ENCODE peak calls at places on chromosomes 1 and 21, in eight cellular contexts. A is astrocyte of the spinal cord; M is IMR-90; W is tibial artery; D is lung; S is dorsolateral prefrontal cortex; V is A549; T is CD8-positive, alpha-beta T cell. Z is an unnamed sample.

GRCh38 chr1:164958995-164959788 is 397.3 kb downstream of the LMX1A start:
- DNase-seq in M (no peak), D (no peak), T (no peak), S (no peak), A (no peak), V (no peak), W (no peak), Z (no peak)

GRCh38 chr1:201229771-201230635 is 39.4 kb downstream of the IGFN1 start:
- DNase-seq in W (no peak), M (peak), T (no peak), A (peak), D (no peak), S (no peak), V (no peak), Z (no peak)

GRCh38 chr1:64848136-64848535 is 103.3 kb downstream of the RAVER2 start:
- DNase-seq in V (no peak), T (no peak), W (no peak), M (no peak), S (no peak), A (no peak), D (no peak), Z (no peak)

GRCh38 chr1:10253755-10254154 is 43.4 kb downstream of the KIF1B start:
- DNase-seq in M (peak), S (no peak), T (no peak), W (peak), V (peak), D (peak), A (peak), Z (no peak)

GRCh38 chr1:7390604-7391000 is 380.5 kb upstream of the VAMP3 start:
- DNase-seq in S (no peak), V (no peak), W (no peak), D (peak), M (no peak), A (no peak), T (no peak), Z (peak)

GRCh38 chr21:43805275-43805800 is 16.0 kb downstream of the RRP1 start:
- DNase-seq in A (no peak), M (no peak), S (no peak), T (no peak), W (no peak), V (no peak), D (no peak), Z (no peak)

GRCh38 chr1:1069711-1070676 is 4.1 kb downstream of the RNF223 start:
- DNase-seq in T (no peak), V (no peak), M (peak), W (no peak), S (no peak), A (no peak), D (no peak), Z (no peak)

GRCh38 chr1:87146538-87146937 is 182.1 kb upstream of the LMO4 start:
- DNase-seq in T (no peak), V (no peak), W (no peak), A (no peak), M (no peak), S (no peak), D (no peak), Z (no peak)

GRCh38 chr1:203379831-203380230 is 28.9 kb upstream of the FMOD start:
- DNase-seq in D (no peak), W (no peak), A (no peak), V (no peak), M (no peak), T (no peak), S (no peak), Z (no peak)

GRCh38 chr1:11013160-11013531 is 692 bp downstream of the TARDBP start:
- DNase-seq in D (no peak), W (no peak), S (no peak), T (no peak), A (no peak), V (peak), M (peak), Z (no peak)

GRCh38 chr21:41845310-41846032 is 33.7 kb downstream of the PRDM15 start:
- DNase-seq in A (peak), V (no peak), T (no peak), W (no peak), S (no peak), D (no peak), M (peak), Z (no peak)

GRCh38 chr21:29434081-29434480 is 135.4 kb downstream of the BACH1 start:
- DNase-seq in S (no peak), W (no peak), V (no peak), D (no peak), M (no peak), T (no peak), A (peak), Z (no peak)

GRCh38 chr1:24928631-24929090 is 1.4 kb downstream of the RUNX3 start:
- DNase-seq in W (no peak), A (no peak), S (no peak), V (no peak), T (peak), D (no peak), M (no peak), Z (no peak)

GRCh38 chr1:109864063-109864822 is 46.4 kb upstream of the CSF1 start:
- DNase-seq in W (no peak), T (no peak), S (no peak), A (peak), V (no peak), M (peak), D (no peak), Z (no peak)

GRCh38 chr1:15836772-15837669 is 10.5 kb upstream of the SPEN start:
- DNase-seq in S (no peak), M (no peak), T (peak), V (no peak), D (peak), W (no peak), A (no peak), Z (peak)

GRCh38 chr21:29481081-29481480 is 182.4 kb downstream of the BACH1 start:
- DNase-seq in T (no peak), D (no peak), W (no peak), V (no peak), M (no peak), A (no peak), S (no peak), Z (no peak)

GRCh38 chr1:57086141-57086540 is 120.3 kb upstream of the C8B start:
- DNase-seq in M (no peak), D (no peak), V (no peak), A (no peak), T (no peak), S (no peak), W (no peak), Z (no peak)

GRCh38 chr1:69671363-69672010 is 103.8 kb downstream of the LRRC7 start:
- DNase-seq in M (no peak), W (no peak), A (peak), D (no peak), T (no peak), V (no peak), S (no peak), Z (no peak)

GRCh38 chr21:33543505-33544129 is 779 bp downstream of the SON start:
- DNase-seq in V (no peak), S (no peak), A (no peak), W (peak), D (peak), M (no peak), T (no peak), Z (peak)

GRCh38 chr1:228939881-228940392 is 204.7 kb downstream of the RHOU start:
- DNase-seq in V (no peak), S (no peak), D (no peak), T (no peak), M (no peak), A (no peak), W (no peak), Z (no peak)

GRCh38 chr1:164999135-164999534 is 357.4 kb downstream of the LMX1A start:
- DNase-seq in D (no peak), W (no peak), S (no peak), M (no peak), V (no peak), T (no peak), A (no peak), Z (no peak)

GRCh38 chr1:114199017-114199594 is 45.4 kb upstream of the SYT6 start:
- DNase-seq in M (no peak), W (no peak), T (no peak), D (no peak), S (no peak), V (no peak), A (no peak), Z (no peak)

GRCh38 chr1:204520834-204521709 is 4.9 kb downstream of the MDM4 start:
- DNase-seq in T (peak), M (peak), D (no peak), W (no peak), A (peak), V (no peak), S (no peak), Z (no peak)

GRCh38 chr1:17371896-17372295 is at the start of gene PADI6:
- DNase-seq in S (no peak), A (no peak), M (no peak), V (no peak), D (no peak), T (no peak), W (no peak), Z (no peak)
- TF ChIP-seq CTCF in S (no peak), A (no peak), M (no peak), V (no peak), D (no peak), T (no peak), W (no peak), Z (no peak)

DNA sequence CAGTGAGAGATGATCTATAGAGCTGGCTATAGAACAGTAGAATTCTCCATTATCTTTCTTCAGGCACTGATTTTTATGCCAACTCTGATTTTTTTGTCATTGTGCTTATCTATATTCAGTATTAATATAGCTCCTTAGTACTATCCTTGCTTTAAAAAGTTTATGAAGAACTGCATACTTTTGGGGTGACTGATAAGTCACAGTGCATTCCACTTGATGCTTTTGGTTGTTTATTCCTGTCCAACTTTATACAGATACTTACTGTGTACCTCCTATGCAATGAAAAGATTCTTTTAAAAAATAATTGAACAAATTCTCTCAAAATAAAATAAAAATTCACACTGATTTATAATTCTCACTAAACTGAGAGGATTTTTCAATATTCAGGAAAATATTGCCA is 71.6 kb downstream of the COL24A1 start:
- DNase-seq in A (no peak), T (no peak), V (no peak), S (no peak), D (no peak), M (peak), W (no peak), Z (no peak)
- TF ChIP-seq CTCF in A (no peak), T (no peak), V (no peak), S (no peak), D (no peak), M (no peak), W (no peak), Z (no peak)

DNA sequence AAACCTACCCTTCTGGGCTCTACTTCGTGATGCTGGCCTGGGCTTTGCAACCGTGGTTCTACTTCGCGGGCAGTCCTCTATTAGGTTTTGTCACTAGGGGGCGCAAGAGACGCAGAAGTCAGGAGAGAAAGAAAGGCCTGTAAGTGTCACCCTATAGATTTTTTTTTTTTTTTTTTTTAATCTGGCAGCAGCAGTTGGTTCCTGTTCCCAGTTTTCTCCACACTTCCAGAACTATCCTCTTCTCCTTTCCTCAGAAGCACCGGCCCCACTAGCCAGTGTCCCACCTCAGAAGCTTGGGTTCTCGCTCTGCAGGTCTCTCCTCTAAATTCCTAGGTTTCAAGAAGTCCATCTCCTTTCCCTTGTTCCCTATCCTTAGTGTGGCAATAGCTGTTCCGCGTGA is 9.1 kb upstream of the LCE2D start:
- DNase-seq in V (peak), T (peak), W (no peak), M (peak), S (no peak), A (peak), D (peak), Z (no peak)
- TF ChIP-seq CTCF in V (peak), T (peak), W (no peak), M (peak), S (peak), A (peak), D (peak), Z (peak)

GRCh38 chr21:38994014-38994413 is 188.3 kb downstream of the ETS2 start:
- DNase-seq in W (no peak), V (no peak), D (no peak), A (no peak), M (no peak), S (no peak), T (no peak), Z (no peak)

GRCh38 chr21:38993561-38993960 is 187.8 kb downstream of the ETS2 start:
- DNase-seq in W (peak), V (peak), A (peak), D (peak), S (no peak), T (no peak), M (peak), Z (no peak)

GRCh38 chr21:38990424-38990794 is 184.7 kb downstream of the ETS2 start:
- DNase-seq in V (no peak), D (no peak), W (no peak), T (no peak), M (no peak), A (no peak), S (no peak), Z (no peak)

GRCh38 chr21:38995071-38995669 is 188.1 kb downstream of the PSMG1 start:
- DNase-seq in A (no peak), V (no peak), T (no peak), W (no peak), M (no peak), S (no peak), D (no peak), Z (no peak)

GRCh38 chr21:38992737-38993136 is 187.0 kb downstream of the ETS2 start:
- DNase-seq in A (no peak), S (no peak), D (no peak), V (no peak), M (no peak), W (no peak), T (no peak), Z (no peak)
- TF ChIP-seq CTCF in A (no peak), S (no peak), D (no peak), V (no peak), M (no peak), W (no peak), T (no peak), Z (no peak)

GRCh38 chr21:27219068-27219467 is 252.2 kb upstream of the ADAMTS5 start:
- DNase-seq in M (peak), D (no peak), T (no peak), S (no peak), A (peak), W (peak), V (no peak), Z (no peak)

GRCh38 chr21:27212444-27212843 is 245.6 kb upstream of the ADAMTS5 start:
- DNase-seq in D (no peak), S (no peak), W (no peak), T (no peak), A (no peak), M (no peak), V (no peak), Z (no peak)

DNA sequence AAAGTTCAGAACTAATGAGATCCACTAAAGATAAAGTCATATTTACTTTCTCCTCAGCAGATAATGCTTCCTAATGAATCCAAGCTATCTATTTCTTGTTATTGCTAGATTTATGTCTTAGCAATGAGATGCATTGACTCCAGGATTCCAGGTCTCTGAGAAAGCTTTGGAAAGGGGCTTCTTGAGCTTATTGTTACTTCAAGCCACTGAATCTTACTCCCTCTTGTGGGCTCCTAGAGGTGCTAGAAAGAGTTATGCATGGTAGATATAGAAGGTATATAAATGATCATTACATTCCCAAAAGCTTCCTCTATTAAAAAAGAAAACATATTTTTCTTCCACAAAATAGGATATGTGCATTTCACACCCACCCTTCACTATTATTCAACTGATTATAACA is 246.4 kb upstream of the ADAMTS5 start:
- DNase-seq in D (no peak), V (no peak), M (peak), A (no peak), T (no peak), W (no peak), S (no peak), Z (no peak)
- TF ChIP-seq CTCF in D (no peak), V (no peak), M (peak), A (peak), T (no peak), W (no peak), S (no peak), Z (no peak)

GRCh38 chr21:19781881-19782652 is 1216.1 kb upstream of the NCAM2 start:
- DNase-seq in W (no peak), V (no peak), A (no peak), T (no peak), D (no peak), M (no peak), S (no peak), Z (no peak)
- TF ChIP-seq CTCF in W (no peak), V (no peak), A (no peak), T (no peak), D (no peak), M (no peak), S (no peak), Z (no peak)

GRCh38 chr1:182599339-182599738 is 4.8 kb downstream of the RGS16 start:
- DNase-seq in S (no peak), W (no peak), D (no peak), M (no peak), T (no peak), A (no peak), V (no peak), Z (no peak)
- TF ChIP-seq CTCF in S (no peak), W (no peak), D (no peak), M (no peak), T (peak), A (peak), V (peak), Z (no peak)

DNA sequence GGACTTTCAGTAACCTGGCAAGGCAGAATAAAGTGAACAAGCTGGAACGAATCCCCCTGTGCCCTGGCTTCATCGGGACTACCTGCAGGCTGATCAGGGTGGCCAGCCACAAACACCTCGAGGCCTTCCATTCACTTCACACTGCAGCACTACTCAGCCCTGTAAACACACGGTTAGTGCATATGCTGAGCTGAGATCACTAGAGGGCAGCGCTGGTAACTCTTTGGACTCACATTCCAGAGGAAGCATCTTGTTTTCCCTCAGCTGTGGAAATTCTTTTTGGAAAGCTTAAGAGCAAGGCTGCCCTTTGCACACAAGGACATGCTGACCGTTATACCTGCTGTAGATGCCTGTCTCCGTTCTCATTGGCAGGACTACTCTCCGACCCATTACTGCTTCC is 32.1 kb downstream of the PCSK9 start:
- DNase-seq in D (no peak), S (no peak), W (no peak), M (peak), A (peak), V (peak), T (no peak), Z (no peak)
- TF ChIP-seq CTCF in D (no peak), S (no peak), W (no peak), M (peak), A (peak), V (peak), T (no peak), Z (no peak)

GRCh38 chr1:160781129-160781808 is 14.7 kb upstream of the LY9 start:
- DNase-seq in V (no peak), W (no peak), S (no peak), D (peak), A (no peak), T (no peak), M (no peak), Z (no peak)

GRCh38 chr1:160778976-160779375 is 17.0 kb upstream of the LY9 start:
- DNase-seq in W (no peak), S (no peak), A (no peak), V (no peak), M (no peak), D (no peak), T (no peak), Z (no peak)

GRCh38 chr1:160781914-160782689 is 13.9 kb upstream of the LY9 start:
- DNase-seq in D (no peak), T (no peak), W (no peak), A (no peak), V (no peak), S (no peak), M (no peak), Z (no peak)

GRCh38 chr1:160779662-160780397 is 16.1 kb upstream of the LY9 start:
- DNase-seq in D (no peak), A (no peak), V (peak), S (no peak), W (no peak), M (no peak), T (peak), Z (no peak)

GRCh38 chr1:160780398-160780755 is 15.6 kb upstream of the LY9 start:
- DNase-seq in A (no peak), D (no peak), T (no peak), M (no peak), S (no peak), V (no peak), W (no peak), Z (no peak)
- TF ChIP-seq CTCF in A (no peak), D (no peak), T (no peak), M (no peak), S (no peak), V (no peak), W (no peak), Z (no peak)

Z was measured in suprapubic skin.